ENCODE peak calls at places on chromosomes 7 and 10, in four cellular contexts. Q, E, G and U are unnamed samples.

GRCh38 chr10:77641788-77642397 is 4.3 kb upstream of the KCNMA1 start:
- DNase-seq in Q (peak), E (peak), G (no peak), U (peak)

GRCh38 chr10:132867801-132868644 is 74.3 kb downstream of the CFAP46 start:
- DNase-seq in Q (no peak), E (no peak), G (no peak), U (peak)

GRCh38 chr10:24716295-24716694 is 7.4 kb downstream of the ARHGAP21 start:
- DNase-seq in Q (peak), E (no peak), G (no peak), U (no peak)

GRCh38 chr10:121594076-121594475 is 4.2 kb downstream of the FGFR2 start:
- DNase-seq in Q (no peak), E (no peak), G (no peak), U (no peak)

GRCh38 chr7:43693687-43694398 is 35.5 kb downstream of the COA1 start:
- DNase-seq in Q (no peak), E (no peak), G (no peak), U (peak)

GRCh38 chr7:140506788-140507464 is 27.6 kb upstream of the MKRN1 start:
- DNase-seq in Q (peak), E (no peak), G (no peak), U (no peak)

GRCh38 chr10:103587073-103587472 is 93.6 kb downstream of the NEURL1 start:
- DNase-seq in Q (no peak), E (no peak), G (no peak), U (peak)

GRCh38 chr7:28957822-28958234 is 302 bp downstream of the TRIL start:
- DNase-seq in Q (peak), E (no peak), G (no peak), U (peak)

GRCh38 chr10:81081887-81082620 is 544.4 kb downstream of the SH2D4B start:
- DNase-seq in Q (no peak), E (no peak), G (no peak), U (no peak)

GRCh38 chr7:44107961-44108767 is 4.0 kb downstream of the AEBP1 start:
- DNase-seq in Q (peak), E (no peak), G (no peak), U (peak)

GRCh38 chr7:158276414-158277218 is 311.0 kb downstream of the PTPRN2 start:
- DNase-seq in Q (peak), E (no peak), G (no peak), U (peak)